ENCODE peak calls at places on chromosomes 4 and X, in seven cellular contexts. W, Y, K, L, F, C and S are unnamed samples.

GRCh38 chrX:71253253-71254091 is 468 bp downstream of the ZMYM3 start:
- DNase-seq in L (no peak), F (peak), K (peak), C (no peak), Y (peak), W (peak), S (peak)

GRCh38 chr4:26905172-26905571 is 44.5 kb downstream of the STIM2 start:
- DNase-seq in F (no peak), K (no peak), C (no peak), Y (no peak), L (no peak), W (no peak), S (no peak)

GRCh38 chr4:120156115-120156718 is 89.6 kb upstream of the MAD2L1 start:
- DNase-seq in F (peak), C (peak), Y (peak), L (peak), W (peak), K (no peak), S (peak)

GRCh38 chr4:86306816-86307215 is 53.0 kb downstream of the MAPK10 start:
- DNase-seq in C (peak), L (peak), K (no peak), W (no peak), F (no peak), Y (no peak), S (no peak)

GRCh38 chrX:131763674-131764073 is 219.8 kb downstream of the OR13H1 start:
- DNase-seq in Y (peak), L (no peak), K (peak), C (peak), W (no peak), F (peak), S (peak)

GRCh38 chr4:52982246-52982950 is 120.3 kb downstream of the RASL11B start:
- DNase-seq in K (no peak), W (no peak), L (peak), Y (no peak), F (peak), C (peak), S (peak)

GRCh38 chrX:338281-338835 is 19.8 kb upstream of the GTPBP6 start:
- DNase-seq in L (no peak), K (peak), F (no peak), W (no peak), C (no peak), Y (no peak), S (no peak)

GRCh38 chr4:26021417-26022345 is 107.7 kb downstream of the SMIM20 start:
- DNase-seq in K (no peak), Y (no peak), F (no peak), C (no peak), W (peak), L (no peak), S (no peak)

GRCh38 chr4:134043266-134043665 is 158.3 kb downstream of the PABPC4L start:
- DNase-seq in C (no peak), K (no peak), W (no peak), Y (no peak), F (no peak), L (no peak), S (no peak)

GRCh38 chr4:78613522-78614311 is 62.1 kb downstream of the ANXA3 start:
- DNase-seq in L (no peak), W (no peak), C (no peak), Y (peak), F (no peak), K (no peak), S (peak)

GRCh38 chr4:169179609-169180526 is 90.9 kb downstream of the SH3RF1 start:
- DNase-seq in F (no peak), W (no peak), Y (no peak), C (no peak), K (no peak), L (no peak), S (no peak)

GRCh38 chr4:170091069-170091696 is 1.4 kb upstream of the AADAT start:
- DNase-seq in F (no peak), C (no peak), K (no peak), L (no peak), W (peak), Y (no peak), S (no peak)

DNA sequence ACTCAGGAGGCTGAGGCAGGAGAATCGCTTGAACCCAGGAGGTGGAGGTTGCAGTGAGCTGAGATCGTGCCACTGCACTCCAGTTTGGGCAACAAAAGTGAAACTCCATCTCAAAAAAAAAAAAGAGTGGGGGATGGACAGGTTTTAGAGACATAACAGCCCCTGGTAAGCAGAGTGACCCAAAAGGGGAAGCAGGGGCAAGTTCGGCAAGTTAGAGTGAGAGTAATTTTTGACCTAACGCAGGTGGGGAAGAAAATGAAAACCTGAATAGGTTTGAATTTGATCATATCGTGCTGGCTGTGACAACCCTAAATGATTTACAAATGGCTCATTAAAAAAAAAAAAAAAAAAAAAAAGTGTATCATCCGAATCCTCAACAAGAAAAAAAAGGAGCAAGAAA is 25.7 kb upstream of the TMEM131L start:
- DNase-seq in L (no peak), W (no peak), K (no peak), C (no peak), F (no peak), Y (no peak), S (peak)
- H3K4me3 ChIP-seq in L (no peak), W (no peak), K (no peak), C (no peak), F (no peak), Y (no peak), S (no peak)

GRCh38 chr4:143558286-143558685 is 44.8 kb downstream of the SMARCA5 start:
- DNase-seq in Y (no peak), F (no peak), W (no peak), C (no peak), K (no peak), L (peak), S (no peak)
- TF ChIP-seq CTCF in Y (no peak), F (no peak), W (no peak), C (no peak), K (no peak), L (no peak), S (no peak)

DNA sequence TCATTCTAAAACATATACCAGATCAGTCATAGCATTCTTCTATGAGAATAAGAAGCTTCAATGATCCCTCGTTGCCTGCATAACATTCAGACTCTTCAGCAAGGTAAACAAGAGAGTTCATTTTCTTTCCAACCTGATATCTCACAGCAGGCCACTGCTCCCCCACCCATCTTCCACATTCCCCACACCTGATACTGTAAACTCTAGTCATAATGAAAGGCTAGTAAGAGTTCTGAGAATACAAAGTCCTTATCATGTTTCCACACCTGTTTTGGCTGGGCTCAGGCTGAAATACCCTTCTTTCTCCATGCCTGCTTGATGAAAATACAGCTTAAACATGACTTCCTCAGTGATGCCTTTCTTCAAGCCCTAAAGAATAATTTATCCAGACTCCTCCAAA is 2.3 kb upstream of the AASDH start:
- DNase-seq in W (no peak), Y (no peak), C (no peak), L (no peak), F (no peak), K (no peak), S (peak)
- H3K4me3 ChIP-seq in W (no peak), Y (no peak), C (no peak), L (no peak), F (no peak), K (no peak), S (no peak)

GRCh38 chr4:68577590-68577989 is 1.5 kb upstream of the UGT2B17 start:
- DNase-seq in Y (no peak), K (no peak), C (no peak), L (no peak), W (no peak), F (no peak), S (peak)

GRCh38 chr4:68575081-68575480 is 1.0 kb downstream of the UGT2B17 start:
- DNase-seq in L (no peak), K (no peak), W (no peak), Y (no peak), C (no peak), F (no peak), S (peak)

GRCh38 chr4:68581382-68582338 is 5.5 kb upstream of the UGT2B17 start:
- DNase-seq in W (no peak), C (no peak), Y (no peak), K (no peak), F (peak), L (no peak), S (no peak)

GRCh38 chr4:68572653-68573052 is 3.5 kb downstream of the UGT2B17 start:
- DNase-seq in W (no peak), L (no peak), Y (no peak), K (no peak), F (no peak), C (no peak), S (peak)

GRCh38 chr4:68576272-68577100 is at the start of gene UGT2B17:
- DNase-seq in W (no peak), K (no peak), L (no peak), F (no peak), C (no peak), Y (peak), S (peak)
- TF ChIP-seq CTCF in W (no peak), K (no peak), L (no peak), F (no peak), C (no peak), Y (no peak), S (no peak)